ENCODE peak calls at places on chromosomes 4 and X, in five cellular contexts. G, M, D, X and T are unnamed samples. For H3K27me3, the result is how much of the 10 kb centered on the place peaks cover.

GRCh38 chr4:43132010-43132582 is 239.6 kb downstream of the GRXCR1 start:
- DNase-seq in G (peak), M (peak), X (no peak), D (no peak), T (peak)

GRCh38 chr4:85452073-85452764 is 22.7 kb upstream of the ARHGAP24 start:
- DNase-seq in M (no peak), X (no peak), G (no peak), D (no peak), T (no peak)

GRCh38 chr4:71609651-71610050 is 174.2 kb downstream of the GC start:
- DNase-seq in M (no peak), D (no peak), G (no peak), X (no peak), T (no peak)

GRCh38 chr4:7338059-7338452 is 96.7 kb downstream of the PSAPL1 start:
- DNase-seq in G (no peak), M (no peak), D (no peak), X (no peak), T (no peak)

GRCh38 chrX:74286950-74287349 is 17.0 kb upstream of the ZCCHC13 start:
- DNase-seq in X (no peak), G (no peak), M (no peak), D (no peak), T (no peak)

GRCh38 chrX:37332987-37333658 is 16.0 kb upstream of the PRRG1 start:
- DNase-seq in M (no peak), D (no peak), X (no peak), G (no peak), T (no peak)

GRCh38 chrX:102846544-102847236 is 90.4 kb upstream of the RAB40AL start:
- DNase-seq in X (no peak), M (no peak), G (no peak), D (no peak), T (no peak)

GRCh38 chr4:158169931-158170690 is 2.7 kb downstream of the GASK1B start:
- DNase-seq in G (no peak), M (no peak), D (no peak), X (no peak), T (no peak)

GRCh38 chrX:139967300-139967699 is 2.0 kb upstream of the CXorf66 start:
- DNase-seq in D (no peak), M (no peak), X (no peak), G (no peak), T (no peak)

GRCh38 chrX:111098874-111099273 is 2.9 kb downstream of the PAK3 start:
- DNase-seq in G (no peak), M (peak), X (peak), D (peak), T (no peak)

GRCh38 chrX:18348047-18348446 is 6.4 kb downstream of the SCML2 start:
- DNase-seq in D (no peak), X (no peak), G (no peak), M (no peak), T (no peak)

GRCh38 chrX:74421181-74422028 is at the start of gene SLC16A2:
- DNase-seq in X (peak), M (peak), G (peak), D (peak), T (peak)

GRCh38 chr4:183987529-183987946 is 82.4 kb downstream of the STOX2 start:
- DNase-seq in X (no peak), M (peak), G (peak), D (peak), T (peak)

GRCh38 chr4:11805837-11806236 is 377.1 kb upstream of the HS3ST1 start:
- DNase-seq in G (no peak), M (no peak), D (no peak), X (no peak), T (no peak)

GRCh38 chr4:65645185-65645584 is 25.1 kb downstream of the EPHA5 start:
- DNase-seq in G (no peak), X (no peak), M (no peak), D (no peak), T (no peak)

GRCh38 chrX:71542411-71542810 is 9.5 kb downstream of the OGT start:
- DNase-seq in X (no peak), M (no peak), D (no peak), G (no peak), T (no peak)

GRCh38 chrX:13396887-13397286 is 77.0 kb upstream of the ATXN3L start:
- DNase-seq in G (no peak), D (no peak), M (no peak), X (no peak), T (no peak)

GRCh38 chr4:168621806-168622589 is 125.1 kb downstream of the PALLD start:
- DNase-seq in G (no peak), D (no peak), X (no peak), M (no peak), T (no peak)

GRCh38 chr4:144280688-144281087 is 140.2 kb upstream of the GYPA start:
- DNase-seq in M (no peak), X (no peak), G (no peak), D (no peak), T (no peak)

GRCh38 chr4:109631709-109632108 is 71.5 kb downstream of the CASP6 start:
- DNase-seq in G (no peak), D (no peak), M (no peak), X (no peak), T (no peak)

GRCh38 chrX:55867708-55868107 is 150.2 kb downstream of the RRAGB start:
- DNase-seq in X (no peak), D (no peak), G (no peak), M (no peak), T (no peak)

GRCh38 chr4:152094851-152095700 is 334.3 kb upstream of the GATB start:
- DNase-seq in X (no peak), D (no peak), M (no peak), G (no peak), T (no peak)

GRCh38 chrX:70525733-70526132 is 81.1 kb downstream of the DLG3 start:
- DNase-seq in G (no peak), D (no peak), X (no peak), M (peak), T (no peak)

GRCh38 chr4:81071013-81071412 is 40.5 kb downstream of the BMP3 start:
- DNase-seq in M (no peak), D (no peak), G (no peak), X (no peak), T (no peak)

GRCh38 chr4:157840630-157841029 is 332.2 kb downstream of the GASK1B start:
- DNase-seq in G (no peak), M (no peak), X (no peak), D (no peak), T (no peak)

GRCh38 chrX:142428916-142429315 is 223.8 kb upstream of the MAGEC2 start:
- DNase-seq in M (no peak), X (no peak), G (no peak), D (no peak), T (no peak)

GRCh38 chr4:83342476-83342875 is 7.8 kb upstream of the HPSE start:
- DNase-seq in M (no peak), X (no peak), G (no peak), D (no peak), T (no peak)

GRCh38 chr4:157363366-157363765 is 142.8 kb downstream of the GRIA2 start:
- DNase-seq in M (no peak), G (no peak), X (no peak), D (no peak), T (no peak)

GRCh38 chr4:25347971-25348370 is 29.1 kb upstream of the ANAPC4 start:
- DNase-seq in G (no peak), M (no peak), D (no peak), X (no peak), T (no peak)

GRCh38 chr4:98326168-98326567 is 65.0 kb downstream of the RAP1GDS1 start:
- DNase-seq in M (no peak), G (no peak), D (no peak), X (no peak), T (no peak)

GRCh38 chr4:70297581-70297980 is 37.2 kb upstream of the CABS1 start:
- DNase-seq in X (no peak), G (no peak), M (no peak), D (no peak), T (no peak)

GRCh38 chr4:86595426-86595805 is 1.3 kb downstream of the PTPN13 start:
- DNase-seq in D (no peak), M (no peak), G (no peak), X (no peak), T (peak)

GRCh38 chr4:154277164-154277563 is 214.4 kb downstream of the DCHS2 start:
- DNase-seq in M (no peak), X (no peak), G (no peak), D (no peak), T (no peak)
- H3K27ac ChIP-seq in M (no peak), X (no peak), G (no peak), D (no peak), T (no peak)

DNA sequence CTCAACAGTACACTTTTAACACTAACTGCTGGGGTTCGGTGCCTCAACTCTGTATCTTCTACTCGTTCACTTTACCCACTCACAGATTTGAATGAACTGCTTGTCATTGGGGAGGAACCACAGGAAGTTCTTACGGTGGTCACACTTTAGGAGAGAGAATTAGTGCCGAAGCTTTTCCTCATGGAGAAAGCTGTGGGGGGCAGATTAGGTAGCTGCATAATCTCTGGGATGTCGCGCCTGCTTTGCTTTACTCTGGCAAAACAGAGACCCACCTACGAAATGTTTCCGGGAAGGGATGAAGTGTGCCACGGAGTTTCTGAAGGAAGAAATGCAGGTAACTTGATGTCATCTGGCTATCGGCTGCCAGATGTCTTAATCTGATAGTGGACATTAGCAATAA is 949.7 kb upstream of the TENM3 start:
- DNase-seq in D (no peak), X (no peak), G (no peak), M (no peak), T (no peak)
- H3K4me3 ChIP-seq in D (no peak), X (no peak), G (no peak), M (no peak), T (no peak)

GRCh38 chrX:27987862-27988646 is 6.8 kb upstream of the DCAF8L1 start:
- DNase-seq in X (no peak), G (no peak), M (no peak), D (no peak), T (no peak)
- H3K27me3 ChIP-seq in X (under half), G (under half), M (under half), D (under half), T (under half)

GRCh38 chr4:119286377-119287002 is 35.4 kb downstream of the FABP2 start:
- DNase-seq in D (peak), G (no peak), X (no peak), M (no peak), T (no peak)

GRCh38 chr4:119289313-119289712 is 32.6 kb downstream of the FABP2 start:
- DNase-seq in X (no peak), D (no peak), M (no peak), G (no peak), T (no peak)

GRCh38 chr4:119290598-119290997 is 31.3 kb downstream of the FABP2 start:
- DNase-seq in X (no peak), G (no peak), D (no peak), M (no peak), T (no peak)

GRCh38 chr4:119281374-119281773 is 40.6 kb downstream of the FABP2 start:
- DNase-seq in D (no peak), X (no peak), M (no peak), G (no peak), T (no peak)

DNA sequence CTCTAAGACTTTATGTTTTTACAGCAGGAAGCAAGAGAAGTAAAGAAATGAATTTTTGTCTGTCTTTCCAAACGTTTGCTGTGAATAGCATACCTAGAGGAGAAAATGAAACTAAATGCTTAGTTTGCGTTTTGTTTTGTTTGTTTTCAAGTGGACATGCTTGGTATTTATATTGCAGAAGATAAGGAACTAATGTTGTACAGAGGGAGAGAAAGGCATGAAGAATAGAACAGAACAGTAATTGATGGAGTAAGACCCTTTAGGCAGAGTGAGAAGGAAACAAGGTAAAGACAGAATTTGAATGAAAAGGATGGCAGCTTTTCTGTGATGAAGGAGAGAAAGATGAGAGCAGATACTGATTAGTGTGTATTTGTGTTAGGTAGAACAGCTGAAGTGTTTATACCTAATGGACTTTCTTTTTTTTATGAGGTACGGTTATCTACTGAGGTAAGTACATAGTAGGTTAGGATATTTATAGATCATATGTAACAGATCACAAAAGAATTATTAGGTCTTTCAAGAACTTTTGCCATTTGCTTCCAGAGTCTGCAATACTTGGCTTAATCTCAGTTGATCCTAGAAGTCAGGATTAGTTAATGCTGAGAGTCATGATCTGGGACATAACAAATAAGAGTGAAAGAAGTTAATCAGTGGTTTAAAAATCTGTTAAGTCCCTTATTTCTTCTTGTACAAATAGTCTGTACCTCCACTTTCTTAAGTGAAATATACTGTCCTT is 36.9 kb downstream of the FABP2 start:
- DNase-seq in D (no peak), G (no peak), X (no peak), M (no peak), T (no peak)
- H3K27ac ChIP-seq in D (peak), G (peak), X (peak), M (peak), T (peak)

GRCh38 chr4:74105656-74106275 is 6.8 kb upstream of the CXCL2 start:
- DNase-seq in M (no peak), X (no peak), D (no peak), G (peak), T (no peak)

GRCh38 chr4:74109116-74109791 is 10.3 kb upstream of the CXCL2 start:
- DNase-seq in M (peak), X (no peak), G (peak), D (peak), T (no peak)

GRCh38 chr4:74110670-74111069 is 11.7 kb upstream of the CXCL2 start:
- DNase-seq in D (no peak), X (no peak), M (no peak), G (no peak), T (no peak)

GRCh38 chr4:74109894-74110605 is 11.1 kb upstream of the CXCL2 start:
- DNase-seq in X (no peak), G (no peak), D (no peak), M (no peak), T (no peak)

DNA sequence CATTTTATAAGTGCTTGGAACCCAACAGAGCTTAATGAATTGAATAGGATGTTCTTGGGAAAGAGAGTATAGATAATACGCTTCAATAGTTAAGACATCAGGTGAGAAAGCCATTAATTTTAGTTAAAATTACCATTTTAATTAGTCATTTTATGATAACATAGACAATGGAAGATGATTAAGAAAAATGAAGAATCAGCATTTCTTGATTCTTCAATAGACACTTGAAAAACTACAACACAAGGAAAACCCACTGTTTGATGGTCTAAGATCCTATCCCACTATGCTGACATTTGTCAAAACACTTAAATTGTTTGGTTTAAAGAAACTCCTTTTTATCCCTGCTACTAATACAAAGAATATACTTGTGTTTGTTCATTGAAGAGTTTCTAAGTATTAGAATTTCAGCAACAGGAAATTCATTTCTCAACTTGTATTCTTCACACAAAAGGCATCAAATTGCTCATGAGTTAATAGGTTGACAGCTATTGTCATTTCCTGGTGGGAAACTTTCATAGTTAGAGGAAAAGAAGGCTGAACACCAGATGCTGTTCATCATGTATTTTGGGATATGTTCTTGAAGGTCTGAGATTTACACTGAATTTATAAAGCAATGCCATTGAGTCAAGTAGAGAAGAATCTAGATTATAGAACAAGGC is 9.6 kb upstream of the CXCL2 start:
- DNase-seq in D (no peak), M (no peak), X (no peak), G (no peak), T (no peak)
- H3K4me3 ChIP-seq in D (no peak), M (no peak), X (no peak), G (no peak), T (no peak)

DNA sequence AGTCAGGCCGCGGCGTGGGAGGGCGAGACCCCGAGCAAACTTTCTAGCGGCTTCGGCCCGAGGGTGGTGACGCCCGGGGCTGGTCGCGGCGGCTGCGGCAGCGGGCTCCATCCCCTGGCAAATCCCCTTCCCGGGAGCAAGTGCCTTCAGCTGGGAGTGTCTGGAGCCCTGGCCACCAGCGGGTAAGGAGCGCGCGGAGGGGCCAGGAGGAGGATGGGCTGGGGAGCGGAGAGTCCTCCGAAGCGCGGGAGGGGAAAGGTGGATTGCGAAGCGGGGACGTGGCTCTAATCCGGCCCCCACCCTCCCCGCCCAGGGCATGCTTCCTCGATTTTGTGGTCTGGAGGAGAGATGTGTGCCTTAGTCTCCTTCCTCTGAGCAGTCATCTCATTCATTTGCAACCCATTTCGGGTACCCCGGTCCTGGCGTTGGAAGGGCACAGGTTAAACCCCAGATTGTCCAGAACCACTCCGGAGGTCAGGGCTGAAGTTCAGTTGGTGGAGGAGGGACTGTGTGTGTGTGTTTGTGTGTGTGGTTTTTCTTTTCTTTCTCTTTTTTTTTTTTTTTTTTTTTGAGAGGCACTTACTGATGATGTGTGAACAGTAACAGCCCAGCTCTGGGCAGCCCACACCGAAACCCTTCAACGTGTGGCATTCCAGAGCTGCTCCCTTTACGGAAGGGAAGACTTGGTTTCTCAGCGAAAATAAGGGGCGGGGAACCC is 499 bp downstream of the SGMS2 start:
- DNase-seq in G (no peak), M (peak), X (no peak), D (peak), T (no peak)
- H3K27me3 ChIP-seq in G (under half), M (under half), X (under half), D (under half), T (under half)

DNA sequence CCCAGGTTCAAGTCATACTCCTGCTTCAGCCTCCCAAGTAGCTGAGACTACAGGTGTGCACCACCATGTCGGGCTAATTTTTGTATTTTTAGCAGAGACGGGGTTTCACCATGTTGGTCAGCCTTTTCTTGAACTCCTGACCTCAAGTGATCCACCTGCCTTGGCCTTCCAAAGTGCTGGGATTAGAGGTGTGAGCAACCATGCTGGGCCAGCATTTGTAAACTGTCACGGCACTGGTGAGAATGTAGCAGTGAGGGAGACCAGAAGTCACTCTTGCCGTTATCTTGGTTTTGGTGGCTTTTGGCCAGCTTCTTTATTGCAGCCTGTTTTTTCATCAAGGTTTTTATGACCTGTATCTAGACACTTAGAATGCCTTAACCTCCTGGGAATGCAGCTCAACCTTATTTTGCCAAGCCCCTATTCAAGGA is 22.4 kb downstream of the PCDH18 start:
- DNase-seq in M (no peak), D (no peak), X (no peak), G (no peak), T (no peak)
- H3K27ac ChIP-seq in M (no peak), D (peak), X (no peak), G (no peak), T (no peak)

GRCh38 chr4:24180586-24180985 is 290.7 kb upstream of the PPARGC1A start:
- DNase-seq in D (no peak), G (no peak), M (no peak), X (no peak), T (no peak)
- H3K4me3 ChIP-seq in D (no peak), G (no peak), M (no peak), X (no peak), T (no peak)

GRCh38 chrX:53244610-53245009 is 19.6 kb upstream of the KDM5C start:
- DNase-seq in G (no peak), M (no peak), D (no peak), X (no peak), T (no peak)
- H3K27me3 ChIP-seq in G (under half), M (under half), D (under half), X (under half), T (under half)

DNA sequence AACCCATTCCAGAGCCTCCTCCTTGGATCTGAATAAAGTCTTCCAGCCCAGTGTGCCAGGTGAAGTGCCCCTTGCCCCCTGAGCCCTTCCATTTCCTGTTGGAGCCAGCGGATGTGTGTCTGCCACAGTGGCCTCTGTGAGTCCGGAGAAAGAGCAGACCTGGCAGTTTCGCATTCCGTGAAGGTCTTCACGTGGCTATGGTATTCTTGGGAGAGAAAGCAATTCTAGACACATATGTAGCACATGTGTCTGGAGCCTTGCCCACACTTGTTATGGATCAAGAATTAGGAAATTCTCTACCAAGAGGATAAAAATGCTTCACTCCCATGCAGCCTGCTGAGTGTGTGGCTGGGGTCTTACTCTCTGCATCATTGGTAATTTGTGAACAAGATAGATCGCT is 130.9 kb downstream of the REPS2 start:
- DNase-seq in D (no peak), X (no peak), M (no peak), G (no peak), T (no peak)
- H3K27ac ChIP-seq in D (no peak), X (no peak), M (no peak), G (no peak), T (no peak)